ENCODE peak calls at places on chromosome 18, in nine cellular contexts. W is A549, H is transverse colon, R is stomach, O is uterus, P is IMR-90, S is upper lobe of left lung, A is body of pancreas, F is sigmoid colon. J is an unnamed sample.

GRCh38 chr18:56641714-56642331 is 3.4 kb upstream of the TXNL1 start:
- DNase-seq in W (no peak), H (no peak), R (no peak), O (no peak), P (peak; percentile 81), S (no peak), A (no peak), F (no peak), J (no peak)

GRCh38 chr18:22466608-22467390 is 49.1 kb upstream of the CTAGE1 start:
- DNase-seq in W (peak; percentile 24), H (no peak), R (no peak), O (no peak), P (peak; percentile 89), S (peak; percentile 44), A (no peak), F (no peak), J (no peak)

GRCh38 chr18:48810805-48811204 is 140.0 kb downstream of the SMAD7 start:
- DNase-seq in W (no peak), H (no peak), R (no peak), O (no peak), P (peak; percentile 52), S (no peak), A (no peak), F (no peak), J (no peak)

GRCh38 chr18:10474309-10474708 is 19.9 kb downstream of the APCDD1 start:
- DNase-seq in W (no peak), H (no peak), R (no peak), O (no peak), P (no peak), S (no peak), A (no peak), F (no peak), J (no peak)

GRCh38 chr18:46169464-46169941 is 65.3 kb downstream of the HAUS1 start:
- DNase-seq in W (no peak), H (no peak), R (no peak), O (no peak), P (peak; percentile 83), S (no peak), A (no peak), F (no peak), J (peak; percentile 52)

GRCh38 chr18:6284300-6284699 is 130.4 kb downstream of the L3MBTL4 start:
- DNase-seq in W (no peak), H (no peak), R (no peak), O (no peak), P (no peak), S (no peak), A (no peak), F (no peak), J (no peak)

GRCh38 chr18:74249181-74249968 is 42.4 kb downstream of the CYB5A start:
- DNase-seq in W (peak; percentile 72), H (no peak), R (no peak), O (peak; percentile 28), P (peak; percentile 84), S (peak; percentile 73), A (no peak), F (no peak), J (peak; percentile 65)

GRCh38 chr18:56460590-56460989 is 177.8 kb downstream of the TXNL1 start:
- DNase-seq in W (no peak), H (no peak), R (no peak), O (no peak), P (no peak), S (no peak), A (no peak), F (no peak), J (no peak)

GRCh38 chr18:64966667-64967066 is 784.1 kb upstream of the CDH7 start:
- DNase-seq in W (no peak), H (no peak), R (no peak), O (no peak), P (no peak), S (no peak), A (no peak), F (no peak), J (no peak)

GRCh38 chr18:32420084-32420483 is 50.6 kb downstream of the GAREM1 start:
- DNase-seq in W (no peak), H (no peak), R (no peak), O (no peak), P (no peak), S (no peak), A (no peak), F (no peak), J (no peak)
- H3K27ac ChIP-seq in W (no peak overlapping the region), H (no peak overlapping the region), R (no peak overlapping the region), O (no peak overlapping the region), P (no peak overlapping the region), S (no peak overlapping the region), A (no peak overlapping the region), F (no peak overlapping the region), J (no peak overlapping the region)

GRCh38 chr18:69636529-69637301 is 236.0 kb downstream of the DOK6 start:
- DNase-seq in W (no peak), H (no peak), R (no peak), O (no peak), P (no peak), S (no peak), A (no peak), F (no peak), J (no peak)
- TF ChIP-seq CTCF in W (no peak), H (no peak), R (no peak), O (no peak), P (peak; percentile 33), S (peak; percentile 13), A (peak; percentile 33), F (no peak), J (no peak)

GRCh38 chr18:62332437-62332816 is 7.3 kb downstream of the TNFRSF11A start:
- DNase-seq in W (no peak), H (no peak), R (no peak), O (no peak), P (no peak), S (no peak), A (no peak), F (no peak), J (no peak)

GRCh38 chr18:62335494-62335893 is 10.4 kb downstream of the TNFRSF11A start:
- DNase-seq in W (no peak), H (no peak), R (no peak), O (no peak), P (no peak), S (no peak), A (no peak), F (no peak), J (no peak)

GRCh38 chr18:62331581-62332436 is 6.7 kb downstream of the TNFRSF11A start:
- DNase-seq in W (no peak), H (no peak), R (peak; percentile 33), O (peak; percentile 51), P (peak; percentile 75), S (no peak), A (no peak), F (peak; percentile 78), J (peak; percentile 63)

GRCh38 chr18:62332964-62333695 is 8.0 kb downstream of the TNFRSF11A start:
- DNase-seq in W (no peak), H (no peak), R (no peak), O (no peak), P (no peak), S (no peak), A (no peak), F (no peak), J (no peak)

DNA sequence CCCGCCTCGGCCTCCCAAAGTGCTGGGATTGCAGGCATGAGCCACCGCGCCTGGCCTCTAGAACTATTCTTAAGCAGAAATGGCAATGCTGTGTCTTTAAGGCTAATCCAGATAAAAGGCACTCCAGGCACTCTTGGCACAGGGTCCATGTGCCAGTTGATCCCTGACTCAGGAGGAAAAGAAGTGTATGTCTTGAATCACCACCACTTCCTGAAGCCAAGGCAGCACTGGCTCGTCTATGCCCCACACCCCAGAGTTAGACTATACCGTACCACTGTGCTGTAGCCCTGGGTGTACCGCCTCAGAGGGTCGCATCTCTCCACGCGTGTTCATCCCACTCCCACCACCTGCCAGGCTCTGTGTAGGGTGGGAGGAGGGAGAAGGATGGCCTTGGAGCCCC is 9.0 kb downstream of the TNFRSF11A start:
- DNase-seq in W (peak; percentile 35), H (peak; percentile 57), R (peak; percentile 53), O (no peak), P (peak; percentile 14), S (no peak), A (no peak), F (no peak), J (no peak)
- TF ChIP-seq POLR2A in W (no peak), H (no peak), R (no peak), O (no peak), P (no peak), S (no peak), A (no peak), F (no peak), J (no peak)

DNA sequence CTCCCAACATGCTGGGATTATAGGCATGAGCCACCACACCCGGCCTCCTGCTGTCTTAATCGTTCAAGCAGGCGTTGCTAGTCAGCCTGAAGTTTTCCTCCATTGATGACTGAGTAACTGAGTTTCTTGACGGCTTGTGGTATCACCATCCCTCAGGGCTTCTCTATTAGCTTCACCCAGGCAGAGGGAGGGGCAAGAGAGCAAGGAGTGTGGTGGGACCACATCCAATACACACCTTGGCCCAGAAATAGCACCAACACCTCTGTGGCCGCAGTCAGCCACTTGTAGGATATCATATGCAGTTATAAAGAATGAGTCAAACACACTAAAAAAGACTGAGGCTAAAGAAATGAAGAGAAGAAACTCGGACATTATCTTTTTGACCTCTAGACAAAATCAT is 1009.4 kb upstream of the CELF4 start:
- DNase-seq in W (no peak), H (no peak), R (no peak), O (no peak), P (no peak), S (no peak), A (no peak), F (no peak), J (no peak)
- H3K27ac ChIP-seq in W (no peak overlapping the region), H (no peak overlapping the region), R (no peak overlapping the region), O (no peak overlapping the region), P (no peak overlapping the region), S (no peak overlapping the region), A (no peak overlapping the region), F (no peak overlapping the region), J (no peak overlapping the region)

GRCh38 chr18:53950545-53950944 is 273.9 kb downstream of the MBD2 start:
- DNase-seq in W (no peak), H (no peak), R (no peak), O (no peak), P (no peak), S (no peak), A (no peak), F (no peak), J (no peak)
- TF ChIP-seq CTCF in W (no peak), H (no peak), R (no peak), O (no peak), P (no peak), S (no peak), A (no peak), F (no peak), J (no peak)

J was measured in adrenal gland.